ENCODE peak calls at places on chromosome X, in seven cellular contexts. G is fibroblast of the aortic adventitia, H is psoas muscle, S is left ventricle myocardium inferior, K is BJ, B is neural crest cell, I is endodermal cell. Y is an unnamed sample.

GRCh38 chrX:7941390-7942042 is 14.3 kb upstream of the PNPLA4 start:
- DNase-seq in S (no peak), G (peak; percentile 7), K (no peak), I (peak; percentile 57), H (no peak), B (no peak), Y (no peak)

GRCh38 chrX:144849141-144849540 is 398.2 kb upstream of the SPANXN1 start:
- DNase-seq in G (peak; percentile 8), H (no peak), K (no peak), S (no peak), B (no peak), I (no peak), Y (no peak)

GRCh38 chrX:1416327-1416784 is 24.4 kb upstream of the SLC25A6 start:
- DNase-seq in G (no peak), H (no peak), K (no peak), I (no peak), B (no peak), S (no peak), Y (no peak)

GRCh38 chrX:9566150-9566621 is 101.3 kb downstream of the TBL1X start:
- DNase-seq in K (peak; percentile 32), S (peak; percentile 44), B (no peak), G (peak; percentile 86), I (no peak), H (peak; percentile 65), Y (no peak)

GRCh38 chrX:45822124-45822523 is 621.4 kb upstream of the DIPK2B start:
- DNase-seq in G (no peak), K (no peak), B (no peak), I (no peak), S (no peak), H (no peak), Y (no peak)

GRCh38 chrX:1468250-1468772 is 15.6 kb upstream of the ASMTL start:
- DNase-seq in B (no peak), I (peak; percentile 40), S (no peak), H (peak; percentile 54), G (peak; percentile 8), K (no peak), Y (peak; percentile 71)

GRCh38 chrX:42846741-42847140 is 68.8 kb upstream of the PPP1R2C start:
- DNase-seq in G (peak; percentile 71), I (no peak), S (no peak), B (no peak), K (no peak), H (no peak), Y (no peak)

GRCh38 chrX:19893722-19894121 is 6.3 kb upstream of the SH3KBP1 start:
- DNase-seq in I (no peak), K (peak; percentile 55), S (no peak), H (no peak), G (peak; percentile 62), B (no peak), Y (no peak)

GRCh38 chrX:95903490-95903889 is 781.2 kb upstream of the DIAPH2 start:
- DNase-seq in G (no peak), H (no peak), S (no peak), K (no peak), I (peak; percentile 76), B (no peak), Y (no peak)

GRCh38 chrX:153989971-153990655 is 17.6 kb downstream of the TMEM187 start:
- DNase-seq in B (no peak), S (no peak), G (no peak), K (no peak), I (no peak), H (no peak), Y (no peak)

GRCh38 chrX:139559383-139560042 is 29.0 kb downstream of the F9 start:
- DNase-seq in I (peak; percentile 71), K (no peak), S (no peak), B (peak; percentile 48), G (peak; percentile 79), H (no peak), Y (peak; percentile 31)

GRCh38 chrX:118074086-118074485 is 42.5 kb downstream of the KLHL13 start:
- DNase-seq in B (no peak), H (no peak), S (no peak), G (no peak), I (no peak), K (no peak), Y (no peak)

GRCh38 chrX:9260603-9261002 is 204.3 kb upstream of the TBL1X start:
- DNase-seq in S (no peak), H (no peak), K (no peak), I (no peak), G (no peak), B (no peak), Y (no peak)

GRCh38 chrX:131783555-131784338 is 239.4 kb upstream of the STK26 start:
- DNase-seq in B (no peak), G (peak; percentile 97), I (no peak), S (no peak), K (no peak), H (peak; percentile 63), Y (no peak)

GRCh38 chrX:151019837-151020236 is 36.7 kb downstream of the HMGB3 start:
- DNase-seq in S (no peak), K (peak; percentile 10), B (no peak), G (peak; percentile 20), H (no peak), I (no peak), Y (no peak)

GRCh38 chrX:40175416-40176255 is 77.9 kb upstream of the BCOR start:
- DNase-seq in I (peak; percentile 90), B (peak; percentile 23), S (peak; percentile 74), G (no peak), K (no peak), H (peak; percentile 87), Y (peak; percentile 73)

GRCh38 chrX:107025538-107025937 is 25.5 kb upstream of the MORC4 start:
- DNase-seq in I (no peak), G (peak; percentile 45), B (no peak), H (no peak), K (no peak), S (no peak), Y (peak; percentile 9)

GRCh38 chrX:156000361-156000926 is 2.9 kb downstream of the IL9R start:
- DNase-seq in S (no peak), G (no peak), I (no peak), H (no peak), B (no peak), K (no peak), Y (no peak)

GRCh38 chrX:10017866-10018265 is 50.7 kb downstream of the CLDN34 start:
- DNase-seq in B (no peak), G (peak; percentile 64), H (no peak), S (no peak), K (peak; percentile 64), I (no peak), Y (no peak)

GRCh38 chrX:9258346-9259104 is 206.3 kb upstream of the TBL1X start:
- DNase-seq in H (no peak), S (no peak), I (no peak), K (no peak), B (no peak), G (no peak), Y (no peak)

GRCh38 chrX:104877504-104877903 is 311.5 kb downstream of the IL1RAPL2 start:
- DNase-seq in K (no peak), H (no peak), S (no peak), B (no peak), I (no peak), G (no peak), Y (no peak)
- TF ChIP-seq CTCF in K (no peak), H (no peak), S (no peak), B (no peak), I (no peak), G (no peak), Y (no peak)

GRCh38 chrX:19912-20571 is 261.1 kb upstream of the PLCXD1 start:
- DNase-seq in S (no peak), K (no peak), G (no peak), B (no peak), H (peak; percentile 39), I (peak; percentile 51), Y (no peak)
- TF ChIP-seq CTCF in S (no peak), K (no peak), G (no peak), B (no peak), H (no peak), I (peak; percentile 34), Y (peak; percentile 14)

DNA sequence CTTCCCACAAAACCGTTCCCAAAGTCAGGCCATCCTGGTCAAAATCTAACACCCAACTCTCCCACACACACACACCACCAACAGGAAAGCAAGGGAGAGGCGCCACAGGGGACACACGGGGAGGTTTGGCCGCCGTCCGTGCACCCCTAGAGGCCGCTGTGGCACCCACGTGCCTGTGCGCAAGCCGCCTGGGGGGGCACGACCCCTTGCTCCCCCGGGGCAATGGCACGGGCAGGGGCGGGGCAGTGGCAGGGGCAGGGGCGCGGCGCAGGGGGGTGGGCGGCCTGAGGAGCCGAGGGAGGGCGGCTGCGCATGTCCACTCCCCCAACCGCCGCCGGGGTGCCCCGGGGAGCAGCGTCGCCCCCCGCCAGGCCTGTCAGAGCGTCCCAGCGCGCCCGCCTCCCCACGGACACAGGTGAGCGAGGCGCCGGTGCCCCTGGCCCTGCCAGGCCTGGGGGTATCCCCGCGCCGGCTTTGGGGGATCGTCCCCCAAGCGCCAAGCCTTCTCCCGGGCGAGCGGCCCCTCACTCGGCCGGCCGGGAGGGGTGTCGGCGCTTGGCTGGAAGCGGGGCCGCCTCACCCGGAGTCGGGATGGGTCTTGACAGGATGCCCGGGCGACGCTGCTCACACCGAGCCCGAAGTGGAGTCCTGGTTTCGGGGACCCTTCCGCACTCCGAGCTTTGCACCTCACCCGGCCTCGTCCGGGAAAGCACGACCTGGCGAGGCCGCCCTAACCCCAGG is at the start of gene ERAS:
- DNase-seq in I (no peak), B (no peak), H (no peak), K (no peak), G (no peak), S (no peak), Y (no peak)
- TF ChIP-seq CTCF in I (no peak), B (no peak), H (no peak), K (no peak), G (no peak), S (no peak), Y (no peak)

GRCh38 chrX:147550217-147550616 is 361.5 kb upstream of the FMR1 start:
- DNase-seq in I (peak; percentile 81), S (no peak), H (no peak), B (peak; percentile 40), K (no peak), G (no peak), Y (no peak)
- TF ChIP-seq CTCF in I (peak; percentile 76), S (peak; percentile 31), H (no peak), B (peak; percentile 63), K (no peak), G (no peak), Y (no peak)

DNA sequence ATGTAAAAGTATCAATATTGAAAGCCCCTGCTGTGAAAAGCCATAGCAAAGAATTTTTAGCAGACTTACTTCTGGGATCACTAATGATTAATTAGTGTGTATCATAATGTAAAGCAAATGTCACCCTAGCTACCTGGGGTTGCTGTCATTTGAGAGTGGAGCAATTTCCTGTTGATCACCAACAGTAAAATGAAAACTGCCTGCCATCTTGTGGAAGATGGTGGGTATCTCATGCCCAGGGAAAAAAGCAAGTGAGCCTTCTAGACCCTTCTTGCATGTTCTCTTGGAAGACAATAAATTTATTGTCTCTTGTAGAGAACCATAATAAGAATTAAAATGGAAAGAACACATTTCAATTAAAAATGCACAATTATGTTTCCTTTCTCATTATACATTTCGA is 360.2 kb downstream of the ZIC3 start:
- DNase-seq in B (no peak), I (peak; percentile 65), S (no peak), H (no peak), G (no peak), K (no peak), Y (no peak)
- TF ChIP-seq CTCF in B (peak; percentile 63), I (peak; percentile 82), S (no peak), H (peak; percentile 17), G (no peak), K (no peak), Y (no peak)

Y was measured in GM13976.